ENCODE peak calls at places on chromosomes 2 and 18, in seven cellular contexts. R, B, N, J, A, C and I are unnamed samples.

GRCh38 chr2:182186132-182186735 is 200.6 kb downstream of the PPP1R1C start:
- DNase-seq in A (peak; percentile 67), B (peak; percentile 14), J (peak; percentile 31), C (no peak), R (peak; percentile 27), N (peak; percentile 64), I (peak; percentile 70)

GRCh38 chr18:3217930-3218647 is 1.7 kb downstream of the MYOM1 start:
- DNase-seq in A (no peak), R (no peak), C (no peak), J (peak; percentile 96), N (peak; percentile 60), B (peak; percentile 52), I (no peak)

GRCh38 chr2:239048771-239049170 is 200.9 kb downstream of the TWIST2 start:
- DNase-seq in R (no peak), A (no peak), N (no peak), B (no peak), C (no peak), J (no peak), I (no peak)

GRCh38 chr2:154978710-154979109 is 280.2 kb downstream of the KCNJ3 start:
- DNase-seq in J (no peak), C (no peak), A (no peak), N (no peak), R (no peak), B (no peak), I (no peak)

GRCh38 chr2:13652531-13653313 is 936.0 kb downstream of the TRIB2 start:
- DNase-seq in B (no peak), A (no peak), R (no peak), C (no peak), N (no peak), J (no peak), I (no peak)

GRCh38 chr2:156340377-156340776 is 7.9 kb upstream of the NR4A2 start:
- DNase-seq in R (no peak), A (no peak), C (no peak), B (no peak), J (no peak), N (no peak), I (no peak)

GRCh38 chr2:237488901-237489860 is 2.1 kb downstream of the MLPH start:
- DNase-seq in R (no peak), B (no peak), J (no peak), A (no peak), C (no peak), N (no peak), I (no peak)

GRCh38 chr2:169031202-169031601 is at the start of gene ABCB11:
- DNase-seq in B (no peak), R (no peak), A (no peak), J (no peak), N (no peak), C (no peak), I (no peak)

GRCh38 chr2:60661073-60661738 is 94.9 kb upstream of the PAPOLG start:
- DNase-seq in N (no peak), A (no peak), C (no peak), B (no peak), R (no peak), J (no peak), I (no peak)

GRCh38 chr18:62990653-62991052 is 275.3 kb downstream of the PHLPP1 start:
- DNase-seq in J (no peak), C (no peak), N (no peak), R (no peak), A (no peak), B (no peak), I (no peak)

GRCh38 chr2:21333249-21333648 is 209.5 kb downstream of the TDRD15 start:
- DNase-seq in B (no peak), N (no peak), A (no peak), C (no peak), R (no peak), J (no peak), I (no peak)

GRCh38 chr2:24489942-24490673 is 946 bp upstream of the NCOA1 start:
- DNase-seq in R (no peak), B (peak; percentile 38), A (peak; percentile 59), N (peak; percentile 55), C (no peak), J (peak; percentile 49), I (no peak)

GRCh38 chr2:159573846-159574245 is 42.5 kb downstream of the BAZ2B start:
- DNase-seq in J (no peak), R (no peak), B (no peak), A (no peak), C (no peak), N (no peak), I (no peak)

GRCh38 chr2:52881606-52882005 is 886.0 kb upstream of the CHAC2 start:
- DNase-seq in A (no peak), J (no peak), C (no peak), N (no peak), B (no peak), R (peak; percentile 32), I (no peak)

GRCh38 chr18:3675446-3675845 is 225.5 kb downstream of the TGIF1 start:
- DNase-seq in B (no peak), A (no peak), J (peak; percentile 50), C (no peak), R (no peak), N (no peak), I (no peak)

GRCh38 chr18:67783215-67783946 is 266.9 kb upstream of the DSEL start:
- DNase-seq in R (no peak), C (no peak), N (no peak), B (no peak), A (peak; percentile 75), J (no peak), I (no peak)

GRCh38 chr2:43106767-43107527 is 119.5 kb downstream of the ZFP36L2 start:
- DNase-seq in J (no peak), A (no peak), C (peak; percentile 33), B (no peak), N (no peak), R (no peak), I (no peak)

GRCh38 chr2:113282747-113283533 is 4.2 kb upstream of the PAX8 start:
- DNase-seq in B (peak; percentile 24), J (peak; percentile 91), C (no peak), R (peak; percentile 61), A (no peak), N (peak; percentile 70), I (no peak)

GRCh38 chr18:26746284-26747130 is 119.0 kb downstream of the AQP4 start:
- DNase-seq in C (no peak), A (no peak), N (no peak), R (no peak), B (no peak), J (peak; percentile 10), I (no peak)

GRCh38 chr2:240518981-240519380 is 38.8 kb downstream of the ANKMY1 start:
- DNase-seq in A (no peak), C (no peak), B (no peak), R (no peak), N (no peak), J (no peak), I (no peak)
- H3K4me3 ChIP-seq in A (no peak overlapping the region), C (no peak overlapping the region), B (no peak overlapping the region), R (no peak overlapping the region), N (no peak overlapping the region), J (no peak overlapping the region), I (no peak overlapping the region)

GRCh38 chr18:79393181-79393598 is 2.5 kb upstream of the NFATC1 start:
- DNase-seq in R (no peak), A (no peak), J (no peak), C (no peak), N (no peak), B (no peak), I (no peak)
- TF ChIP-seq EZH2 in R (no peak), A (no peak), J (no peak), C (no peak), N (no peak), B (no peak), I (no peak)

GRCh38 chr18:59696311-59697235 is 650 bp downstream of the CCBE1 start:
- DNase-seq in B (no peak), A (no peak), R (no peak), N (peak; percentile 81), C (no peak), J (no peak), I (no peak)

GRCh38 chr18:59695551-59695950 is 1.7 kb downstream of the CCBE1 start:
- DNase-seq in N (no peak), A (no peak), B (no peak), C (no peak), J (no peak), R (no peak), I (no peak)

GRCh38 chr18:59699750-59700534 is 2.7 kb upstream of the CCBE1 start:
- DNase-seq in B (no peak), C (no peak), J (no peak), R (no peak), A (no peak), N (peak; percentile 25), I (no peak)

GRCh38 chr18:59699061-59699460 is 1.8 kb upstream of the CCBE1 start:
- DNase-seq in B (no peak), A (no peak), N (no peak), J (no peak), C (no peak), R (no peak), I (no peak)

DNA sequence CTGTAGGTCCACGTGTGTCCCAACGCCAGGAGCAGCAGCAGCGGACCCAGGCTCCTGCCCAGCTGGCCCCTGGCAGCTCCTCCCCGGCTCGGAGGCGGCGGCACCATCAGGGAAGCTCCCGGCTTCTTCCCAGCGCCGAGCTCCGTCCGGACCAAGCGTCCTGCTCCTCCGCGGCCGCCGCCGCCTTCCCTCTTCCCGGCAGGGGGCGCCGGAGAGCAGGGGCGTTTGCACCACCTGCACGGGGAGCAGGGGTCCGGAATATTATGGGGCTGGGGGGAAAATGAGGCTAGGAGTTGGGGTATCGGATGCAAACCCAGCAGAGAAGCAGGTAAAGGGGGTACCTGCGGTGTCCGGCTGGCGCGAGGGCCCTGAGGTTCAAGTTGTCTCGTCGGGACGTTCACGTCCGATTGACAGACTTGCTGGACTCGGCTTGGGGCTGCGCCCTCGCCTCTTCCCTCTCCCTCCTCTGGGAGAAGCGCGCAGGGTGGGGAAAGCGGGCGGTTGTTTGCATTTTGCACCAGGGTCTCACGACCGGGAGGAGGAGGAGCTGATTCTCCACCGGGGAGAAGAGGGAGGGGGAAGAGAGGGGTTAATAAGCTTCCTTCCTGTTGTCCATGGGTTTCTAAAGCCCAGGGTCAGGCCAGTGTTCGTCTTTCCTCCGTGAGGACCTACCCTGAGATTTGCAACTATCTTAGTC is at the start of gene CCBE1:
- DNase-seq in B (peak; percentile 55), C (no peak), A (peak; percentile 34), R (peak; percentile 29), J (no peak), N (peak; percentile 86), I (no peak)
- TF ChIP-seq POLR2AphosphoS5 in B (no peak), C (no peak), A (no peak), R (no peak), J (no peak), N (no peak), I (no peak)

DNA sequence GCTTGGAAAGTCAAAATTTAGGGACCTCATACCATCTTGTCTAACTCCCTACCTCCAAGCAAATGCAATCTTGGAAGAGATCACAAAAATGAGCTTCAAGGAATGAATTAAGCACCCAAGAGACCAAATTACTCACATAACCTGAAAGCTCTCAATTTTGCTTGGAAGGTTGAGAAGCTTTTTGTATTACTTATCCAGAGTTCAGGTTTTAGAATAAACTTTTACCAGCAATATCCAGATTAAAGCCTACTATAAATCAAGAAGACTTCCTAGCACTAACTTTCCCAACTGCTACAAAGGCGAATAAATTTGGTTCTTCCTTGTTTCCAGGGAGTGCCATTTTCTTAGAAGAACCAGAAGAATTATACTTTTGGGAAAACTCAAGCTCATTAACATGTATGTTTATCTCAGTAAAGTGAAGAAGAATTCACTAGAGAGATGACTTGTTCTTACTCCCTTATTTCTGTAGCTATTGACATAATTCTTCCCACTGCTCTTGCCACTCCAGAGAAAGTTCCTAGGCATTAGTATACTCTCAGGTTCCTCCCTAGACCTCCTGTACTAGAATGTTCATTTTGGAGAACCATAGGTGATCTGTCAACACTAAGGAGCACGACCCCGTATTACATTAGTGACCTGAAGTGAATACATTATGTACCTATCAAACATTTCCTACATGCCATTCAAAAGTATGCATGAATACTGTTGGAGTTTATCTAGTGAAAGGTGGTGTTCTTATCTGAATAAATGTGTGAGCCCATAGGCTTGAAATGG is 18.0 kb upstream of the STPG4 start:
- DNase-seq in A (no peak), J (no peak), B (no peak), R (no peak), C (no peak), N (no peak), I (no peak)
- H3K4me3 ChIP-seq in A (peak overlapping the region; percentile 91), J (peak overlapping the region; percentile 99), B (peak overlapping the region; percentile 78), R (no peak overlapping the region), C (peak overlapping the region; percentile 98), N (peak overlapping the region; percentile 94), I (peak overlapping the region; percentile 92)